ENCODE peak calls at places on chromosomes 3 and 15, in eight cellular contexts. C, I, G, F, D, X, E and A are unnamed samples.

GRCh38 chr15:84112025-84112424 is 123.5 kb upstream of the GOLGA6L4 start:
- DNase-seq in D (no peak), C (no peak), I (no peak), X (no peak), F (peak), G (no peak), E (no peak), A (no peak)

GRCh38 chr3:81816473-81817260 is 55.2 kb upstream of the GBE1 start:
- DNase-seq in G (peak), I (no peak), C (no peak), D (no peak), E (no peak), X (no peak), F (no peak), A (peak)

GRCh38 chr3:33722186-33722585 is 4.1 kb upstream of the CLASP2 start:
- DNase-seq in X (no peak), F (no peak), C (no peak), I (no peak), D (no peak), G (no peak), E (no peak), A (no peak)

GRCh38 chr3:138188013-138188352 is 882 bp downstream of the ARMC8 start:
- DNase-seq in E (peak), C (peak), X (no peak), F (no peak), G (no peak), D (no peak), I (peak), A (peak)

GRCh38 chr3:72818915-72819314 is 29.3 kb downstream of the SHQ1 start:
- DNase-seq in X (no peak), E (peak), G (no peak), I (no peak), F (no peak), C (peak), D (peak), A (no peak)

GRCh38 chr3:16741890-16742289 is 136.7 kb upstream of the DAZL start:
- DNase-seq in C (no peak), G (no peak), X (no peak), F (no peak), I (no peak), E (no peak), D (no peak), A (no peak)

GRCh38 chr15:48641416-48641815 is 4.1 kb downstream of the FBN1 start:
- DNase-seq in I (no peak), G (no peak), F (no peak), C (peak), E (no peak), X (no peak), D (no peak), A (peak)

GRCh38 chr3:18652781-18653180 is 227.6 kb upstream of the SATB1 start:
- DNase-seq in I (no peak), D (no peak), F (no peak), C (no peak), X (no peak), G (no peak), E (no peak), A (no peak)

GRCh38 chr3:71583569-71584215 is at the start of gene FOXP1:
- DNase-seq in C (peak), F (peak), G (peak), D (no peak), X (peak), I (no peak), E (peak), A (peak)

GRCh38 chr3:129974451-129975331 is at the start of gene TRH:
- DNase-seq in X (no peak), F (no peak), E (no peak), G (peak), D (no peak), I (no peak), C (no peak), A (peak)

GRCh38 chr3:1892459-1892858 is 206.2 kb upstream of the CNTN4 start:
- DNase-seq in F (no peak), G (no peak), X (no peak), C (no peak), I (no peak), E (no peak), D (no peak), A (no peak)

GRCh38 chr3:78765671-78766485 is 1001.9 kb downstream of the ROBO1 start:
- DNase-seq in C (no peak), F (peak), X (no peak), I (no peak), G (no peak), D (no peak), E (no peak), A (no peak)

GRCh38 chr15:39250460-39251186 is 330.3 kb upstream of the THBS1 start:
- DNase-seq in G (no peak), I (no peak), X (no peak), D (no peak), F (no peak), E (no peak), C (peak), A (no peak)

GRCh38 chr3:152331018-152331541 is 62.4 kb downstream of the MBNL1 start:
- DNase-seq in D (peak), F (no peak), C (peak), I (peak), X (peak), G (no peak), E (no peak), A (no peak)

GRCh38 chr3:5428607-5429516 is 241.4 kb downstream of the EDEM1 start:
- DNase-seq in C (no peak), D (no peak), X (no peak), I (no peak), F (no peak), G (peak), E (no peak), A (peak)

GRCh38 chr3:183265713-183266417 is 12.8 kb downstream of the B3GNT5 start:
- DNase-seq in X (peak), C (peak), I (peak), D (no peak), F (no peak), G (no peak), E (no peak), A (no peak)

GRCh38 chr15:85504739-85505676 is 124.6 kb downstream of the AKAP13 start:
- DNase-seq in C (peak), F (no peak), D (peak), I (peak), E (peak), G (peak), X (peak), A (peak)

GRCh38 chr15:33458421-33458820 is 147.7 kb downstream of the RYR3 start:
- DNase-seq in F (no peak), C (no peak), G (no peak), I (no peak), E (no peak), D (no peak), X (no peak), A (no peak)

GRCh38 chr3:138180375-138181029 is 5.8 kb upstream of the DBR1 start:
- DNase-seq in E (no peak), C (peak), F (no peak), I (no peak), D (no peak), G (peak), X (peak), A (peak)

GRCh38 chr3:45774581-45775505 is 21.5 kb downstream of the SLC6A20 start:
- DNase-seq in G (no peak), E (peak), X (peak), D (no peak), I (no peak), C (no peak), F (no peak), A (no peak)

GRCh38 chr3:155853214-155854146 is 747 bp downstream of the SLC33A1 start:
- DNase-seq in G (peak), F (no peak), X (peak), I (peak), D (no peak), E (no peak), C (no peak), A (peak)

GRCh38 chr3:125374501-125374995 is 577 bp downstream of the ZNF148 start:
- DNase-seq in D (no peak), C (peak), G (peak), X (peak), E (peak), F (no peak), I (peak), A (peak)

GRCh38 chr15:74037171-74038117 is 42.9 kb downstream of the PML start:
- DNase-seq in C (no peak), E (peak), X (no peak), G (no peak), D (no peak), F (no peak), I (no peak), A (no peak)

GRCh38 chr3:55622733-55623132 is 135.6 kb upstream of the WNT5A start:
- DNase-seq in D (no peak), C (no peak), X (no peak), F (no peak), I (no peak), E (no peak), G (no peak), A (no peak)

GRCh38 chr3:159928692-159929091 is 59.9 kb upstream of the IL12A start:
- DNase-seq in D (peak), G (no peak), F (no peak), C (peak), X (no peak), I (peak), E (no peak), A (no peak)

GRCh38 chr3:128488995-128489859 is 3.8 kb downstream of the GATA2 start:
- DNase-seq in F (no peak), C (peak), I (no peak), D (no peak), G (no peak), E (no peak), X (peak), A (peak)

GRCh38 chr3:21705769-21706168 is 45.2 kb downstream of the ZNF385D start:
- DNase-seq in I (no peak), X (no peak), G (no peak), D (peak), C (no peak), E (peak), F (peak), A (no peak)

DNA sequence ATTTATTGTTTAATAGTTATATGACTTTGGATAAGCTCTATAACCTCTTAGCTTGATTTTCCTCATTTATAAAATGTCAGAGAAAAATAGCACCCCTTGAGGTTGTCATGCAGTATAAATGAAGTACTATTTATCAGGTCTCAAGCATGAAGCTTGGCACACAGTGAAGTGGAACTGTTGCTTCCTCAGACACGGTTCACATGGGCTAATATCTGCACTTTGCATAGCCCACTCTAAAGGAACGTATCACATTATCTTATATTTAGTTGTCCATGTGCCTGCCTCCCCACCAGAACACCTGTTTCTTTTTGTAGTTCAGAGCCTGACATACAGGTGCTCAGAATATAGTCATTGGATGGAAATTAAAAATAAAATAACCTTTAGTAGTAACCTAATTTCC is 273.7 kb downstream of the SOX2 start:
- DNase-seq in D (no peak), E (no peak), G (no peak), I (no peak), X (no peak), C (no peak), F (no peak), A (no peak)
- TF ChIP-seq CTCF in D (no peak), E (no peak), G (no peak), I (no peak), X (no peak), C (no peak), F (no peak), A (no peak)

GRCh38 chr15:94107652-94108051 is 123.7 kb upstream of the MCTP2 start:
- DNase-seq in X (no peak), C (no peak), D (no peak), E (no peak), F (no peak), G (no peak), I (no peak), A (no peak)
- TF ChIP-seq CTCF in X (no peak), C (no peak), D (no peak), E (no peak), F (no peak), G (no peak), I (no peak), A (no peak)

DNA sequence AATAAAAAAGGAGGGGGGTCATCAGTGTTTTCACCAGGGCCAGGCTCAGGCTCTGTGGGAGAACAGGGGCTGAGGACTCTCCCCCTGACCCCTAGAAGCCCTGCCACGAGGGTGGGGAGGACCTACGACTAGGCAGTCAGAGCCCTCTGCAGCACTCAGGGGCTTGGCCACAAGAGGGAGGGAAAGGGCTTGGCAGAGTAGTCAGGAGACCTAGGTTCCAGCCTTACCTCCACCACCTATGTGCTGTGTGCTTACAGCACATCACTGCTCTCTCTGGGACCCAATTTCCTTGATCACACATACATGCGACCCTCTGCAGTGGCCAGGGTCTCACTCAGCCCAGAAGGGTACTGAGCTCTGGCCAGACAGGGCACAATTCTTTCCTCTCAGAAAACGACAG is 16.3 kb upstream of the SKIC8 start:
- DNase-seq in X (peak), F (no peak), D (no peak), G (no peak), C (no peak), I (no peak), E (no peak), A (no peak)
- TF ChIP-seq CTCF in X (peak), F (peak), D (peak), G (peak), C (peak), I (no peak), E (no peak), A (peak)

GRCh38 chr3:173744479-173744878 is 346.9 kb downstream of the NLGN1 start:
- DNase-seq in G (no peak), D (no peak), I (no peak), X (no peak), F (no peak), C (peak), E (no peak), A (no peak)

GRCh38 chr3:173743512-173743911 is 346.0 kb downstream of the NLGN1 start:
- DNase-seq in C (peak), X (no peak), I (no peak), G (no peak), E (no peak), D (no peak), F (no peak), A (no peak)

GRCh38 chr3:173747427-173747826 is 349.9 kb downstream of the NLGN1 start:
- DNase-seq in G (no peak), I (no peak), F (no peak), E (no peak), D (no peak), C (peak), X (no peak), A (no peak)

GRCh38 chr3:173748140-173748539 is 350.6 kb downstream of the NLGN1 start:
- DNase-seq in I (no peak), F (peak), G (no peak), E (no peak), D (no peak), X (no peak), C (peak), A (no peak)

DNA sequence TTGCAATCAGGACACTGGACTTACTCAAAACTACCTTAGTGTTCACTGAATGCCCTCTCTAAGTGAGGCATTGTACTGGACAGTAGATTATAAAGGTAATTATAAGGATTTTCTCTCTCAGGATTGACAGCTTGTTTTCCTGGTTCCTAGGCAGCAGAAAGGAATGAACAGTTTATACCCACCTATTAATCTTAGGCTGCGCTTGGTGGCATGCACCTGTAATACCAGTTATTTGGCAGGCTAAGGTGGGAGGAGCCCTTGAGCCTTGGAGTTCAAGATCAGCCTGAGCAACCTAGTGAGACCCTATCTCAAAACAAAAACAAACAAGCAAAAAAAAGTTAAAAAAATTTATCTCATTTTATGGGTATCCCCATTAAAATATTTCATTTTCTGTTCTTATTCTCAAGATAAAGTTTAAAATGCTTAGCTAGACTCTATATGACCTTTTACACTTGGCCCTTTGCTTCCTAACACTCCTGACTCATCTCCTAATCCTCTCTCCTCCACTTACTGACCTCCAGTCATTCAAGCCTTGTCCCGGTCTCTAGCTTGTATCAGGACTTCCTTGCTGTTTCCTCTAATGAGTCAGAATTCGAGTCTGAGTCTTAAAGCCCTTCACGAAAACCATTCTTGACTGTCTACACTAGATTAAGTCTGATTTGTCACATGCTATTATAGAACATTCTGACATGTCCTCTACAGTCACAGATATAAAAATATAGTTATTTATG is 348.6 kb downstream of the NLGN1 start:
- DNase-seq in I (no peak), D (no peak), F (no peak), C (peak), E (no peak), G (no peak), X (no peak), A (no peak)
- TF ChIP-seq CTCF in I (no peak), D (no peak), F (no peak), C (no peak), E (no peak), G (no peak), X (no peak), A (no peak)

DNA sequence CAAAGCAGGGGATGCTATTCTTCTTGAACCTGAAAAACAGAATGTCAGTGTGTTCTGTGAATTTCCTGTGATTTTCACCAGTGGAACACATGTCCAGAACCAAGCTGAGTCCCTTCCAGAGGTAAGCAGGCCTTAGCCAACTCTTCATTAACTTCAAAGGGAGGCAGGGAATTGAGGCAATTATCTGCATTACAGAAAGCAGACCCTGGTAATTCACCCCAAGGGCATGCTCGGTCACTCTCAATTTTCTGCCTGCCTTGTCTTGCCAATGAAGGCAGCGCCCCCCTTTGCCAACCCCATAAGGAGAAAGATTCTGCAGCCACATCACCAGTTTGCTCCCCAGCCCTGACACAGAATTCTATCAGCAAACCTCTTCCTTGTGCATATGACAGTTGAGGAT is 85.2 kb downstream of the HHLA2 start:
- DNase-seq in I (no peak), D (no peak), C (no peak), F (no peak), X (no peak), G (no peak), E (peak), A (no peak)
- TF ChIP-seq CTCF in I (no peak), D (no peak), C (no peak), F (no peak), X (no peak), G (no peak), E (no peak), A (no peak)

DNA sequence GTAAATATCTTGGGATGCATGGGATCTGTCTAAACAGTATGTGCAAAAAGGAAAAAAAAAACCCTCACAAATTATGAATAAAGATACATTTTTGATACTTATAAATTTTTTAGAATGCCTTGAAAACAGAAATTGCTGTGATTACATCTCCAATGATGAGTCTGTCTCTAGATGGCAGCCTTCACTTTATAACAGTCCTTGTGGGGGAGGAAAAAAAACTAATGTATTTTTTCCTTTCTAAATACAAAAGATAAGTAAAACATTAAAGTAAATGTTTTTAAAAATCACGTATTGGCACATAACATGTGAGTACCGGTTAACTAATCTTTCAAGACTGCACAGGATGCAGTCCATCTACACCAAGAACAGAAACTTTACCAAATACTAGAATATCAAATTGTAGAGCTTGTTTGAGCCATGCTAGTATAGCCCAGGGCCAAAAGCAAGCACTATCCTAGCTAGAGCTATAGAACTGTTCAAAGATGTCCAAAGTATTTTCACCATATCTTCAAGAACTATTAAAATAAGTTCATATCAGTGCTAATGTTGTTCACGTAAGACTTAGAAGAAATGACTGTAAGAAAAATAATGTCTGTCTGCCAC is 206.4 kb downstream of the STAG1 start:
- DNase-seq in G (no peak), C (peak), F (no peak), E (no peak), X (no peak), I (no peak), D (no peak), A (no peak)
- TF ChIP-seq CTCF in G (peak), C (no peak), F (peak), E (peak), X (no peak), I (peak), D (peak), A (no peak)

GRCh38 chr3:117873236-117873635 is 1161.4 kb downstream of the IGSF11 start:
- DNase-seq in X (peak), I (no peak), D (no peak), F (no peak), G (no peak), E (peak), C (peak), A (no peak)

GRCh38 chr3:117875887-117876286 is 1158.8 kb downstream of the IGSF11 start:
- DNase-seq in D (no peak), G (no peak), X (no peak), F (no peak), I (no peak), C (no peak), E (no peak), A (no peak)

GRCh38 chr3:117874028-117874765 is 1160.4 kb downstream of the IGSF11 start:
- DNase-seq in G (no peak), X (no peak), E (no peak), C (peak), F (no peak), I (no peak), D (no peak), A (no peak)

GRCh38 chr3:117871934-117872333 is 1162.4 kb downstream of the TUSC7 start:
- DNase-seq in F (no peak), X (no peak), C (no peak), E (no peak), I (no peak), G (no peak), D (no peak), A (no peak)

GRCh38 chr3:117874904-117875874 is 1159.5 kb downstream of the IGSF11 start:
- DNase-seq in I (no peak), C (no peak), D (no peak), X (no peak), E (no peak), F (peak), G (no peak), A (no peak)
- TF ChIP-seq CTCF in I (no peak), C (no peak), D (no peak), X (no peak), E (no peak), F (no peak), G (no peak), A (no peak)